ENCODE peak calls at places on chromosome 3, in ten cellular contexts. W, M, Y, L, F, J, Z, Q, P and U are unnamed samples.

GRCh38 chr3:121467085-121467484 is 78.7 kb downstream of the POLQ start:
- DNase-seq in W (no peak), M (no peak), Y (no peak), L (no peak), F (no peak), J (no peak), Z (no peak), Q (no peak), P (no peak), U (no peak)

GRCh38 chr3:47746264-47746663 is 35.4 kb downstream of the SMARCC1 start:
- DNase-seq in W (no peak), M (no peak), Y (no peak), L (no peak), F (no peak), J (no peak), Z (no peak), Q (no peak), P (no peak), U (no peak)

GRCh38 chr3:65785065-65785645 is 253.6 kb downstream of the MAGI1 start:
- DNase-seq in W (no peak), M (peak; percentile 31), Y (peak; percentile 9), L (no peak), F (no peak), J (peak; percentile 66), Z (no peak), Q (no peak), P (peak; percentile 35), U (peak; percentile 25)

GRCh38 chr3:187040637-187041361 is 98.5 kb downstream of the RPL39L start:
- DNase-seq in W (no peak), M (peak; percentile 77), Y (peak; percentile 31), L (no peak), F (no peak), J (peak; percentile 71), Z (no peak), Q (no peak), P (no peak), U (no peak)

GRCh38 chr3:57120040-57120802 is 44.9 kb downstream of the IL17RD start:
- DNase-seq in W (no peak), M (no peak), Y (no peak), L (no peak), F (no peak), J (no peak), Z (no peak), Q (no peak), P (no peak), U (no peak)

GRCh38 chr3:29893024-29893554 is 612.2 kb downstream of the RBMS3 start:
- DNase-seq in W (no peak), M (no peak), Y (no peak), L (no peak), F (no peak), J (no peak), Z (no peak), Q (no peak), P (no peak), U (no peak)

GRCh38 chr3:127089487-127090145 is 103.3 kb upstream of the PRR23E start:
- DNase-seq in W (no peak), M (no peak), Y (no peak), L (no peak), F (no peak), J (no peak), Z (no peak), Q (no peak), P (no peak), U (no peak)

GRCh38 chr3:159766563-159767185 is 222.0 kb upstream of the IL12A start:
- DNase-seq in W (no peak), M (peak; percentile 77), Y (peak; percentile 48), L (no peak), F (no peak), J (peak; percentile 63), Z (no peak), Q (no peak), P (no peak), U (peak; percentile 59)

GRCh38 chr3:143479727-143480126 is 360.2 kb downstream of the CHST2 start:
- DNase-seq in W (no peak), M (no peak), Y (no peak), L (no peak), F (no peak), J (no peak), Z (no peak), Q (no peak), P (no peak), U (no peak)

GRCh38 chr3:101936419-101937331 is 87.4 kb downstream of the NFKBIZ start:
- DNase-seq in W (peak; percentile 43), M (peak; percentile 95), Y (peak; percentile 94), L (peak; percentile 5), F (no peak), J (peak; percentile 99), Z (peak; percentile 70), Q (no peak), P (peak; percentile 82), U (peak; percentile 63)

GRCh38 chr3:197750863-197751737 is 1.4 kb downstream of the FYTTD1 start:
- DNase-seq in W (peak; percentile 18), M (peak; percentile 55), Y (peak; percentile 57), L (peak; percentile 26), F (peak; percentile 11), J (peak; percentile 57), Z (peak; percentile 27), Q (peak; percentile 22), P (no peak), U (peak; percentile 24)

GRCh38 chr3:193240850-193241706 is at the start of gene PLAAT1:
- DNase-seq in W (no peak), M (peak; percentile 72), Y (peak; percentile 46), L (peak; percentile 9), F (peak; percentile 73), J (peak; percentile 78), Z (no peak), Q (peak; percentile 2), P (no peak), U (peak; percentile 77)

GRCh38 chr3:187767266-187768032 is 22.2 kb upstream of the BCL6 start:
- DNase-seq in W (no peak), M (peak; percentile 62), Y (peak; percentile 80), L (no peak), F (no peak), J (peak; percentile 81), Z (no peak), Q (no peak), P (peak; percentile 77), U (no peak)

GRCh38 chr3:54733079-54733478 is 194.8 kb downstream of the LRTM1 start:
- DNase-seq in W (no peak), M (no peak), Y (no peak), L (no peak), F (no peak), J (no peak), Z (no peak), Q (no peak), P (no peak), U (no peak)

GRCh38 chr3:120093119-120093922 is 926 bp downstream of the GSK3B start:
- DNase-seq in W (peak; percentile 24), M (peak; percentile 85), Y (no peak), L (no peak), F (no peak), J (peak; percentile 84), Z (peak; percentile 20), Q (no peak), P (peak; percentile 43), U (no peak)

GRCh38 chr3:166013073-166013679 is 176.0 kb upstream of the BCHE start:
- DNase-seq in W (no peak), M (peak; percentile 40), Y (peak; percentile 18), L (no peak), F (no peak), J (peak; percentile 50), Z (no peak), Q (no peak), P (peak; percentile 10), U (peak; percentile 38)

GRCh38 chr3:63141-63845 is 133.3 kb upstream of the CHL1 start:
- DNase-seq in W (no peak), M (no peak), Y (no peak), L (no peak), F (no peak), J (no peak), Z (no peak), Q (no peak), P (no peak), U (no peak)